ENCODE peak calls at places on chromosomes 6 and 20, in four cellular contexts. V is NCI-H187 treated with DMSO at 0.1 percent for 48 hours, Z is T-helper 9 cell, E is NCI-H345. H is an unnamed sample.

GRCh38 chr20:63223121-63223825 is 7.3 kb upstream of the YTHDF1 start:
- DNase-seq in V (no peak), E (peak; percentile 73), Z (peak; percentile 31), H (no peak)

GRCh38 chr6:365835-366234 is 25.7 kb upstream of the IRF4 start:
- DNase-seq in Z (no peak), E (no peak), V (no peak), H (no peak)

GRCh38 chr20:24942679-24943078 is 6.4 kb upstream of the CST7 start:
- DNase-seq in V (no peak), E (no peak), Z (no peak), H (no peak)

GRCh38 chr20:641516-641913 is 11.5 kb downstream of the SRXN1 start:
- DNase-seq in Z (no peak), E (no peak), V (no peak), H (no peak)

GRCh38 chr20:63574156-63574828 is at the start of gene HELZ2:
- DNase-seq in V (no peak), E (peak; percentile 78), Z (peak; percentile 65), H (peak; percentile 12)

GRCh38 chr6:11413728-11414127 is 123.8 kb upstream of the TMEM170B start:
- DNase-seq in E (no peak), Z (no peak), V (no peak), H (no peak)

GRCh38 chr6:53796791-53797190 is 2.0 kb downstream of the LRRC1 start:
- DNase-seq in Z (no peak), E (no peak), V (no peak), H (no peak)

GRCh38 chr6:19795211-19795610 is 42.0 kb upstream of the ID4 start:
- DNase-seq in V (no peak), Z (no peak), E (no peak), H (no peak)

GRCh38 chr20:10075606-10076005 is 40.8 kb downstream of the ANKEF1 start:
- DNase-seq in Z (no peak), E (no peak), V (no peak), H (no peak)

GRCh38 chr6:16494781-16495180 is 256.4 kb downstream of the GMPR start:
- DNase-seq in V (no peak), Z (no peak), E (no peak), H (no peak)

GRCh38 chr6:159075506-159076100 is 30.8 kb upstream of the TAGAP start:
- DNase-seq in Z (no peak), V (no peak), E (no peak), H (peak; percentile 17)

GRCh38 chr20:57573176-57573575 is 12.3 kb downstream of the PCK1 start:
- DNase-seq in V (no peak), E (no peak), Z (no peak), H (no peak)

GRCh38 chr6:109397020-109397419 is 14.8 kb upstream of the CD164 start:
- DNase-seq in V (no peak), Z (no peak), E (no peak), H (no peak)

GRCh38 chr6:106692112-106692822 is 62.9 kb downstream of the QRSL1 start:
- DNase-seq in E (peak; percentile 28), Z (no peak), V (no peak), H (peak; percentile 33)

GRCh38 chr6:35543459-35544193 is 30.9 kb upstream of the TULP1 start:
- DNase-seq in Z (no peak), E (no peak), V (peak; percentile 88), H (no peak)

GRCh38 chr20:34111057-34111711 is 859 bp downstream of the EIF2S2 start:
- DNase-seq in E (peak; percentile 13), Z (no peak), V (no peak), H (no peak)

GRCh38 chr6:150491796-150492142 is 107.9 kb upstream of the PLEKHG1 start:
- DNase-seq in Z (no peak), V (no peak), E (no peak), H (no peak)

GRCh38 chr6:90219168-90219985 is 77.3 kb downstream of the BACH2 start:
- DNase-seq in Z (no peak), E (peak; percentile 65), V (peak; percentile 45), H (peak; percentile 98)

GRCh38 chr20:41249781-41250281 is 67.7 kb downstream of the ZHX3 start:
- DNase-seq in Z (no peak), V (no peak), E (no peak), H (no peak)

GRCh38 chr6:7479801-7480266 is 61.6 kb upstream of the DSP start:
- DNase-seq in E (no peak), V (peak; percentile 62), Z (no peak), H (no peak)

H was measured in DMS 273 treated with DMSO at 0.1 percent for 48 hours.